ENCODE peak calls at places on chromosomes 13 and 19, in six cellular contexts. Q is omental fat pad; V is HCT116; O is central memory CD8-positive, alpha-beta T cell; F is HFF-Myc; Z is left ventricle myocardium inferior. W is an unnamed sample.

GRCh38 chr13:101755228-101755887 is 302.9 kb downstream of the ITGBL1 start:
- DNase-seq in O (no peak), Q (no peak), F (no peak), Z (no peak), V (no peak), W (no peak)

GRCh38 chr13:110166598-110166997 is 140.4 kb downstream of the COL4A1 start:
- DNase-seq in F (no peak), V (no peak), Z (no peak), Q (no peak), O (no peak), W (no peak)

GRCh38 chr19:20969898-20970297 is 46.8 kb downstream of the ZNF85 start:
- DNase-seq in Z (no peak), V (no peak), O (no peak), Q (no peak), F (no peak), W (no peak)

GRCh38 chr19:8988204-8988603 is 22.0 kb downstream of the MUC16 start:
- DNase-seq in Z (no peak), V (peak; percentile 13), O (no peak), Q (no peak), F (no peak), W (no peak)

GRCh38 chr13:59120297-59120843 is 1043.4 kb downstream of the DIAPH3 start:
- DNase-seq in Q (no peak), F (no peak), O (no peak), V (no peak), Z (no peak), W (no peak)

GRCh38 chr19:15740785-15741184 is 3.0 kb downstream of the OR10H3 start:
- DNase-seq in Z (no peak), V (no peak), O (no peak), Q (no peak), F (no peak), W (no peak)

GRCh38 chr19:51015691-51016267 is 3.7 kb downstream of the KLK10 start:
- DNase-seq in Q (no peak), V (no peak), Z (no peak), F (no peak), O (no peak), W (no peak)

GRCh38 chr19:13275016-13275722 is 125.0 kb downstream of the IER2 start:
- DNase-seq in O (no peak), Q (no peak), F (no peak), Z (no peak), V (no peak), W (no peak)

GRCh38 chr19:42280761-42281174 is 11.7 kb downstream of the CIC start:
- DNase-seq in O (no peak), F (no peak), Z (no peak), Q (peak; percentile 50), V (no peak), W (no peak)

GRCh38 chr13:100875392-100876043 is 200.9 kb upstream of the TMTC4 start:
- DNase-seq in O (no peak), Q (no peak), F (peak; percentile 89), V (no peak), Z (no peak), W (peak; percentile 79)

GRCh38 chr13:30149248-30149647 is 158.1 kb downstream of the KATNAL1 start:
- DNase-seq in Q (no peak), Z (no peak), O (no peak), F (no peak), V (no peak), W (no peak)

GRCh38 chr19:46728693-46729339 is 11.9 kb upstream of the PRKD2 start:
- DNase-seq in F (no peak), Z (peak; percentile 80), Q (peak; percentile 63), V (no peak), O (peak; percentile 71), W (no peak)

GRCh38 chr19:9342610-9343304 is 18.8 kb downstream of the ZNF559 start:
- DNase-seq in V (no peak), Z (no peak), O (no peak), F (no peak), Q (no peak), W (no peak)

GRCh38 chr13:42970824-42971669 is 21.0 kb downstream of the EPSTI1 start:
- DNase-seq in O (no peak), F (peak; percentile 12), V (peak; percentile 61), Z (no peak), Q (no peak), W (no peak)

GRCh38 chr19:3655402-3656072 is 28.9 kb upstream of the CACTIN start:
- DNase-seq in V (no peak), Q (no peak), Z (no peak), F (peak; percentile 94), O (no peak), W (peak; percentile 82)

GRCh38 chr13:73874460-73874859 is 259.7 kb downstream of the KLF12 start:
- DNase-seq in F (no peak), O (no peak), Q (no peak), V (no peak), Z (no peak), W (no peak)

GRCh38 chr19:22332924-22333323 is 46.7 kb downstream of the ZNF729 start:
- DNase-seq in Q (no peak), V (no peak), Z (no peak), O (no peak), F (no peak), W (no peak)

GRCh38 chr13:36752673-36753072 is 66.3 kb upstream of the RFXAP start:
- DNase-seq in O (no peak), F (no peak), V (no peak), Z (no peak), Q (no peak), W (no peak)